ENCODE peak calls at places on chromosomes 4 and X, in eight cellular contexts. K is endodermal cell, P is lung, Z is neural crest cell, S is stomach, G is H1, Q is left lung, F is GM06990. D is an unnamed sample.

GRCh38 chr4:2756691-2757350 is 685 bp upstream of the TNIP2 start:
- DNase-seq in K (no peak), P (no peak), Z (no peak), S (no peak), G (no peak), Q (peak), F (no peak), D (no peak)

GRCh38 chr4:125704726-125705125 is 390.0 kb downstream of the FAT4 start:
- DNase-seq in K (no peak), P (no peak), Z (no peak), S (no peak), G (no peak), Q (no peak), F (no peak), D (no peak)

GRCh38 chrX:40179333-40179732 is 81.6 kb upstream of the BCOR start:
- DNase-seq in K (no peak), P (no peak), Z (no peak), S (no peak), G (no peak), Q (no peak), F (no peak), D (no peak)

GRCh38 chr4:164109517-164109916 is 615.0 kb downstream of the TMA16 start:
- DNase-seq in K (no peak), P (no peak), Z (no peak), S (no peak), G (no peak), Q (no peak), F (no peak), D (no peak)

GRCh38 chr4:125911481-125911880 is 596.7 kb downstream of the FAT4 start:
- DNase-seq in K (no peak), P (no peak), Z (no peak), S (no peak), G (no peak), Q (no peak), F (no peak), D (no peak)

GRCh38 chr4:70778888-70779422 is 57.2 kb downstream of the RUFY3 start:
- DNase-seq in K (no peak), P (peak), Z (no peak), S (no peak), G (no peak), Q (no peak), F (no peak), D (no peak)

GRCh38 chr4:174324725-174325124 is 41.0 kb downstream of the CEP44 start:
- DNase-seq in K (no peak), P (no peak), Z (no peak), S (no peak), G (no peak), Q (no peak), F (no peak), D (no peak)

GRCh38 chr4:169615467-169616106 is 3.2 kb upstream of the NEK1 start:
- DNase-seq in K (no peak), P (no peak), Z (no peak), S (no peak), G (no peak), Q (no peak), F (no peak), D (no peak)

GRCh38 chr4:243407-243806 is 61.9 kb downstream of the ZNF732 start:
- DNase-seq in K (no peak), P (no peak), Z (no peak), S (no peak), G (peak), Q (no peak), F (no peak), D (no peak)

GRCh38 chrX:130393451-130394074 is 8.1 kb upstream of the GPR119 start:
- DNase-seq in K (peak), P (peak), Z (peak), S (peak), G (peak), Q (no peak), F (no peak), D (no peak)

GRCh38 chrX:45009371-45010000 is 136.5 kb downstream of the KDM6A start:
- DNase-seq in K (no peak), P (no peak), Z (no peak), S (no peak), G (no peak), Q (no peak), F (no peak), D (no peak)

GRCh38 chrX:23737413-23737812 is 5.7 kb downstream of the ACOT9 start:
- DNase-seq in K (no peak), P (no peak), Z (no peak), S (no peak), G (no peak), Q (no peak), F (no peak), D (no peak)

GRCh38 chrX:42708222-42708621 is 69.7 kb downstream of the PPP1R2C start:
- DNase-seq in K (no peak), P (no peak), Z (no peak), S (no peak), G (no peak), Q (no peak), F (no peak), D (no peak)

GRCh38 chrX:84363674-84364073 is 138.6 kb downstream of the HDX start:
- DNase-seq in K (no peak), P (no peak), Z (no peak), S (no peak), G (no peak), Q (no peak), F (no peak), D (no peak)

GRCh38 chr4:184355111-184355604 is 119.2 kb downstream of the IRF2 start:
- DNase-seq in K (peak), P (peak), Z (no peak), S (no peak), G (no peak), Q (no peak), F (peak), D (peak)

GRCh38 chrX:150362599-150363481 is at the start of gene MAMLD1:
- DNase-seq in K (peak), P (peak), Z (peak), S (peak), G (no peak), Q (peak), F (no peak), D (no peak)

GRCh38 chr4:121370729-121371325 is 10.0 kb downstream of the QRFPR start:
- DNase-seq in K (peak), P (no peak), Z (peak), S (peak), G (no peak), Q (no peak), F (no peak), D (peak)

GRCh38 chr4:109826719-109827118 is 1.1 kb upstream of the RRH start:
- DNase-seq in K (no peak), P (no peak), Z (no peak), S (no peak), G (no peak), Q (no peak), F (no peak), D (no peak)

GRCh38 chr4:1500231-1500965 is 94.2 kb upstream of the NKX1-1 start:
- DNase-seq in K (peak), P (no peak), Z (no peak), S (no peak), G (no peak), Q (peak), F (no peak), D (no peak)

GRCh38 chr4:165151734-165152133 is 39.1 kb upstream of the TMEM192 start:
- DNase-seq in K (no peak), P (no peak), Z (no peak), S (no peak), G (no peak), Q (no peak), F (no peak), D (no peak)

GRCh38 chrX:156002517-156002916 is 5.0 kb downstream of the IL9R start:
- DNase-seq in K (no peak), P (no peak), Z (no peak), S (no peak), G (no peak), Q (no peak), F (no peak), D (no peak)

GRCh38 chr4:306551-306961 is 1.3 kb upstream of the ZNF732 start:
- DNase-seq in K (no peak), P (no peak), Z (no peak), S (no peak), G (no peak), Q (no peak), F (peak), D (no peak)

GRCh38 chr4:113586072-113586471 is 175.5 kb downstream of the CAMK2D start:
- DNase-seq in K (no peak), P (no peak), Z (no peak), S (no peak), G (no peak), Q (no peak), F (no peak), D (no peak)

GRCh38 chrX:18210470-18210869 is 10.2 kb downstream of the BEND2 start:
- DNase-seq in K (no peak), P (no peak), Z (no peak), S (no peak), G (no peak), Q (no peak), F (no peak), D (no peak)

GRCh38 chr4:61663310-61663709 is 463.2 kb downstream of the ADGRL3 start:
- DNase-seq in K (no peak), P (no peak), Z (no peak), S (no peak), G (no peak), Q (peak), F (no peak), D (no peak)

GRCh38 chrX:130726661-130727060 is 176.3 kb downstream of the ENOX2 start:
- DNase-seq in K (no peak), P (peak), Z (no peak), S (no peak), G (no peak), Q (no peak), F (no peak), D (no peak)

GRCh38 chrX:100864967-100865366 is 9.2 kb downstream of the NOX1 start:
- DNase-seq in K (no peak), P (no peak), Z (no peak), S (no peak), G (no peak), Q (no peak), F (no peak), D (no peak)

GRCh38 chrX:24465524-24465850 is 401 bp downstream of the PDK3 start:
- DNase-seq in K (no peak), P (no peak), Z (no peak), S (no peak), G (no peak), Q (no peak), F (no peak), D (no peak)

GRCh38 chrX:40108084-40108958 is 10.6 kb upstream of the BCOR start:
- DNase-seq in K (peak), P (no peak), Z (no peak), S (peak), G (no peak), Q (peak), F (no peak), D (no peak)

GRCh38 chr4:56728512-56728911 is 47.4 kb upstream of the HOPX start:
- DNase-seq in K (no peak), P (peak), Z (no peak), S (peak), G (no peak), Q (peak), F (no peak), D (no peak)

GRCh38 chr4:111362891-111363290 is 740.0 kb upstream of the PITX2 start:
- DNase-seq in K (peak), P (no peak), Z (no peak), S (no peak), G (no peak), Q (no peak), F (no peak), D (no peak)

GRCh38 chrX:1435241-1435900 is 17.3 kb downstream of the ASMTL start:
- DNase-seq in K (peak), P (no peak), Z (no peak), S (no peak), G (no peak), Q (peak), F (no peak), D (no peak)

GRCh38 chrX:101415180-101416130 is 7.4 kb downstream of the HNRNPH2 start:
- DNase-seq in K (peak), P (peak), Z (peak), S (no peak), G (no peak), Q (no peak), F (peak), D (no peak)

GRCh38 chr4:147822128-147822527 is 90.2 kb downstream of the ARHGAP10 start:
- DNase-seq in K (no peak), P (peak), Z (no peak), S (peak), G (no peak), Q (no peak), F (no peak), D (peak)

GRCh38 chrX:118727686-118728339 is 407 bp downstream of the IL13RA1 start:
- DNase-seq in K (no peak), P (peak), Z (peak), S (peak), G (no peak), Q (peak), F (no peak), D (no peak)

GRCh38 chr4:165537028-165537648 is 158.3 kb downstream of the CPE start:
- DNase-seq in K (no peak), P (no peak), Z (peak), S (no peak), G (peak), Q (no peak), F (no peak), D (no peak)

GRCh38 chr4:182716207-182716606 is 201.0 kb downstream of the DCTD start:
- DNase-seq in K (peak), P (no peak), Z (no peak), S (no peak), G (no peak), Q (no peak), F (no peak), D (no peak)

GRCh38 chr4:153794001-153794400 is 5.1 kb upstream of the SFRP2 start:
- DNase-seq in K (no peak), P (no peak), Z (no peak), S (no peak), G (no peak), Q (no peak), F (no peak), D (no peak)

GRCh38 chr4:153789741-153790651 is 1.1 kb upstream of the SFRP2 start:
- DNase-seq in K (peak), P (no peak), Z (peak), S (no peak), G (peak), Q (no peak), F (no peak), D (no peak)

GRCh38 chr4:153792893-153793227 is 4.0 kb upstream of the SFRP2 start:
- DNase-seq in K (peak), P (no peak), Z (no peak), S (no peak), G (no peak), Q (peak), F (no peak), D (no peak)

GRCh38 chr4:153790962-153791551 is 2.2 kb upstream of the SFRP2 start:
- DNase-seq in K (peak), P (no peak), Z (peak), S (no peak), G (peak), Q (peak), F (peak), D (no peak)

GRCh38 chr4:153792007-153792892 is 3.4 kb upstream of the SFRP2 start:
- DNase-seq in K (peak), P (peak), Z (peak), S (no peak), G (peak), Q (peak), F (peak), D (peak)
- TF ChIP-seq CTCF in K (peak), P (no peak), Z (peak), S (no peak), G (peak), Q (no peak), F (peak), D (no peak)

DNA sequence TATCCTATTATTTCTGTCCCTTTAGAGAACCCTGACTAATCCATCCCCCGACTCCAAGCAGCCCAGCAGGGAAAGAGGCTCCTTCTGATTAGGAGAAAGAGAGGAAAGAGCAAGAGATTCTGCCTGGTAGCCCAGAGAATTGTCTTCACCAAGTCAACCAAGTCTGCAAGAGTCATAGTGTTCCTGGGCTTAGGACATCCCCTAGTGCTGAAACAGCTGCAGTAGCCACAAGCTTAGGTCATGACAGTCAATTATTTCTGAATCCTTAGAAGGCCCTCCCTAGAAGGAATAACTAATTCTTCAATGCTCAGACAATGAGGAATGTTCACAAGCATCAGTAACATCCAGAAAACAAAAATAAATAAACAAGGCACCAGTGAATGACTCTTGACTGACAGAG is 480.3 kb upstream of the GRIA3 start:
- DNase-seq in K (no peak), P (no peak), Z (no peak), S (no peak), G (no peak), Q (no peak), F (no peak), D (no peak)
- TF ChIP-seq CTCF in K (peak), P (no peak), Z (no peak), S (no peak), G (peak), Q (no peak), F (no peak), D (no peak)

GRCh38 chr4:92163348-92163747 is 140.4 kb upstream of the GRID2 start:
- DNase-seq in K (no peak), P (no peak), Z (no peak), S (no peak), G (no peak), Q (no peak), F (no peak), D (no peak)
- TF ChIP-seq CTCF in K (peak), P (no peak), Z (peak), S (no peak), G (peak), Q (no peak), F (peak), D (no peak)

GRCh38 chrX:30948626-30949025 is 59.6 kb upstream of the TAB3 start:
- DNase-seq in K (no peak), P (no peak), Z (no peak), S (no peak), G (no peak), Q (no peak), F (no peak), D (no peak)
- TF ChIP-seq CTCF in K (no peak), P (no peak), Z (no peak), S (no peak), G (no peak), Q (no peak), F (no peak), D (no peak)

DNA sequence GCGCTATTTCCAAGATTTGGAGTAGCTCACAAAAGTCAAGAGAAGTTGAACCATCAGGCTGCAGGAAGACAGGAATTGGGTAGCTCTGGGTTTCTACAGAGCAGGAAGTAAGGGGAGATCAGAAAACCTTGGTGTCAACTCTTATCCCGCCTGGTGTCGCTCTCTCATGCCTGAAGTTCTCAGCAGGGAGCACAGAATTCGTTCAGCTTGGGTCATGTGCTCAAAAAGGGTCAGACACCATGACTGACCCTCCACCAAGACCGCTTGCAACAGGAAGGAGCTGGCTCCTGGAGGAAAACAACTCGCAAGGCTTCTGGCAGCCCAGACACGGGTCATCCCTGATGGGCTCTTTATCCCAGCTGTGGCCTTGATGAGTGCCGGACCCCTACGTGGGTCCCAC is 93.7 kb upstream of the MSX1 start:
- DNase-seq in K (peak), P (no peak), Z (no peak), S (no peak), G (no peak), Q (no peak), F (no peak), D (no peak)
- TF ChIP-seq CTCF in K (no peak), P (no peak), Z (no peak), S (no peak), G (no peak), Q (no peak), F (no peak), D (no peak)

DNA sequence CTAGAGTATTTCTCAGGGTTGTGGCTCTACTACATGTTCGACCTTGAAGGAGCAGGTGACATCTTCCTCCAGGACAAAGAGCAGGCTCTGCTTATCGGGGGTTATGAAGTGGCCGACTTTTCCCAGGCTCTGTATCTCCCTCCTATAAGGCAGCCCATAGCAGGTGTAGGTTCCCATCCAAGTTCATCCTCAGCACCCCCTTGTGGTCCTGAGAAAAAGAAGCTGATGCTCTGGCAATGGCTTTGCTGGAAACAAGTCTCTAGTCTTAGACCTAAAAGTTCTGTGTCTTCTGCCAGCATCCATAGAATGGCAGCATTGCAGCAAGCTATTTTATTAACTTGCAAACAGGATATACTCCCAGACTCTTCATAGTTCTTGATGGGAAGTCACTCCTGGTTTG is 836.6 kb upstream of the PRKX start:
- DNase-seq in K (peak), P (no peak), Z (no peak), S (no peak), G (no peak), Q (no peak), F (no peak), D (no peak)
- TF ChIP-seq CTCF in K (peak), P (no peak), Z (peak), S (no peak), G (peak), Q (no peak), F (peak), D (no peak)

GRCh38 chr4:8341691-8342090 is 72.1 kb downstream of the HTRA3 start:
- DNase-seq in K (peak), P (no peak), Z (no peak), S (peak), G (no peak), Q (peak), F (no peak), D (no peak)

GRCh38 chr4:8343051-8343966 is 73.8 kb downstream of the HTRA3 start:
- DNase-seq in K (peak), P (no peak), Z (no peak), S (peak), G (no peak), Q (peak), F (no peak), D (no peak)

GRCh38 chr4:8343967-8344331 is 74.4 kb downstream of the HTRA3 start:
- DNase-seq in K (no peak), P (no peak), Z (no peak), S (peak), G (no peak), Q (no peak), F (no peak), D (no peak)

GRCh38 chr4:8340721-8341680 is 71.4 kb downstream of the HTRA3 start:
- DNase-seq in K (peak), P (no peak), Z (no peak), S (peak), G (no peak), Q (peak), F (no peak), D (no peak)

DNA sequence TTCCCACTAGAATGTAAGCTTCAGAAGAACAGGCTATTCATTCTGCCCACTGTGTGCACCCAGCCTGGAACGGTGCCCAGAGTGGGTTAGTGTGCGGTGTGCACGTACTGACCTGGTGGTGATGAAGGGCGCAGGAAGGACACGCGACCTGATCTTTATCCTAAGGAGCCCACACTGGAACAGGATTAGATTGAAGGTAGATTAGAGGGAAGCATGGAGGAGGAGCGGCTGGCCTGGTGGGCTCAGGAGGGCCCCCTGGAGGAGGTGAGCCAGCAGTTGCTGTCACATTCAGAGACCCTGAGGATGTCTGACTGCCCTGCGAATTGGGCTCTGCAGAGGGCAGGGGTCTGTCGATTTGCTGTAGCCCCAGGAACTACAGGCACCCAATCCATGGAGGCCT is 73.1 kb downstream of the HTRA3 start:
- DNase-seq in K (peak), P (no peak), Z (peak), S (peak), G (no peak), Q (peak), F (no peak), D (no peak)
- TF ChIP-seq CTCF in K (peak), P (no peak), Z (no peak), S (no peak), G (peak), Q (no peak), F (no peak), D (no peak)

D was measured in omental fat pad.